ENCODE peak calls at places on chromosomes 5 and 9, in nine cellular contexts. K is GM04503; R is stimulated activated CD8-positive, alpha-beta memory T cell treated with anti-CD3 and anti-CD28 coated beads, Interleukin-7, amount 100 ng/mL, for 24 hours; E is ACHN; Q is brain pericyte; N is stimulated activated CD4-positive, alpha-beta T cell treated with anti-CD3 and anti-CD28 coated beads, Interleukin-12 subunit alpha, Interleukin-12 subunit beta, amount 100 ng/mL, for 4 hours; G is NCI-H524; O is NCI-H1092 treated with DMSO at 0.1 percent for 48 hours; U is CD8-positive, alpha-beta T cell. S is an unnamed sample.

GRCh38 chr5:43041669-43042175 is 1.6 kb upstream of the ANXA2R start:
- DNase-seq in K (no peak), R (no peak), E (peak; percentile 70), Q (peak; percentile 82), N (peak; percentile 60), G (peak; percentile 45), O (peak; percentile 88), U (no peak), S (no peak)

GRCh38 chr5:168404366-168404765 is 81.9 kb upstream of the RARS1 start:
- DNase-seq in K (peak; percentile 79), R (no peak), E (peak; percentile 50), Q (no peak), N (no peak), G (no peak), O (no peak), U (no peak), S (no peak)

GRCh38 chr9:109627042-109627441 is 128.9 kb upstream of the PTPN3 start:
- DNase-seq in K (no peak), R (no peak), E (no peak), Q (no peak), N (no peak), G (no peak), O (no peak), U (no peak), S (no peak)

GRCh38 chr9:100690438-100690837 is 112.6 kb downstream of the CAVIN4 start:
- DNase-seq in K (no peak), R (no peak), E (no peak), Q (no peak), N (no peak), G (no peak), O (no peak), U (no peak), S (no peak)

GRCh38 chr9:98010450-98010849 is 27.3 kb downstream of the ANP32B start:
- DNase-seq in K (no peak), R (no peak), E (peak; percentile 39), Q (no peak), N (no peak), G (no peak), O (no peak), U (no peak), S (no peak)

GRCh38 chr9:90578116-90578815 is 64.4 kb downstream of the DIRAS2 start:
- DNase-seq in K (no peak), R (no peak), E (no peak), Q (no peak), N (no peak), G (no peak), O (no peak), U (no peak), S (no peak)

GRCh38 chr9:133050781-133051180 is 11.0 kb upstream of the CEL start:
- DNase-seq in K (no peak), R (no peak), E (no peak), Q (no peak), N (no peak), G (no peak), O (no peak), U (no peak), S (no peak)

GRCh38 chr5:96962540-96962991 is 26.7 kb downstream of the LNPEP start:
- DNase-seq in K (no peak), R (no peak), E (no peak), Q (no peak), N (no peak), G (no peak), O (no peak), U (peak; percentile 65), S (no peak)

GRCh38 chr9:91162784-91163440 is 198.8 kb downstream of the AUH start:
- DNase-seq in K (no peak), R (no peak), E (peak; percentile 9), Q (no peak), N (no peak), G (no peak), O (no peak), U (peak; percentile 28), S (no peak)

GRCh38 chr9:89274838-89275237 is 36.2 kb upstream of the CKS2 start:
- DNase-seq in K (peak; percentile 96), R (no peak), E (no peak), Q (no peak), N (no peak), G (no peak), O (no peak), U (no peak), S (no peak)

GRCh38 chr9:92747459-92748232 is 17.0 kb downstream of the BICD2 start:
- DNase-seq in K (no peak), R (no peak), E (no peak), Q (no peak), N (no peak), G (peak; percentile 40), O (no peak), U (no peak), S (no peak)

GRCh38 chr5:108661590-108662219 is 86.0 kb upstream of the FER start:
- DNase-seq in K (no peak), R (no peak), E (no peak), Q (peak; percentile 11), N (no peak), G (no peak), O (no peak), U (no peak), S (no peak)

GRCh38 chr9:79477955-79478751 is 93.6 kb upstream of the TLE4 start:
- DNase-seq in K (no peak), R (no peak), E (no peak), Q (no peak), N (no peak), G (no peak), O (peak; percentile 6), U (peak; percentile 53), S (peak; percentile 47)

GRCh38 chr9:3329361-3329760 is 196.4 kb downstream of the RFX3 start:
- DNase-seq in K (no peak), R (no peak), E (no peak), Q (no peak), N (no peak), G (no peak), O (no peak), U (no peak), S (no peak)

GRCh38 chr5:127934791-127935256 is 148.7 kb upstream of the SLC12A2 start:
- DNase-seq in K (peak; percentile 24), R (no peak), E (peak; percentile 72), Q (no peak), N (no peak), G (no peak), O (peak; percentile 73), U (no peak), S (peak; percentile 41)

GRCh38 chr9:15139467-15139866 is 167.5 kb downstream of the TTC39B start:
- DNase-seq in K (no peak), R (no peak), E (no peak), Q (no peak), N (no peak), G (no peak), O (no peak), U (no peak), S (no peak)

GRCh38 chr9:136566899-136567298 is 21.1 kb upstream of the NOTCH1 start:
- DNase-seq in K (no peak), R (no peak), E (no peak), Q (no peak), N (no peak), G (no peak), O (no peak), U (peak; percentile 6), S (no peak)

GRCh38 chr9:34163439-34163838 is 15.4 kb upstream of the UBAP1 start:
- DNase-seq in K (no peak), R (no peak), E (no peak), Q (no peak), N (no peak), G (no peak), O (no peak), U (no peak), S (no peak)

GRCh38 chr5:39605966-39606591 is 181.3 kb upstream of the DAB2 start:
- DNase-seq in K (no peak), R (no peak), E (no peak), Q (no peak), N (no peak), G (no peak), O (no peak), U (no peak), S (no peak)

GRCh38 chr9:75588808-75589207 is 301.7 kb upstream of the PCSK5 start:
- DNase-seq in K (no peak), R (no peak), E (no peak), Q (no peak), N (no peak), G (no peak), O (no peak), U (no peak), S (no peak)

GRCh38 chr5:36978196-36978595 is 101.6 kb downstream of the NIPBL start:
- DNase-seq in K (no peak), R (no peak), E (no peak), Q (no peak), N (no peak), G (no peak), O (no peak), U (no peak), S (no peak)

GRCh38 chr5:2756211-2756746 is 4.8 kb upstream of the IRX2 start:
- DNase-seq in K (no peak), R (no peak), E (peak; percentile 88), Q (no peak), N (no peak), G (peak; percentile 62), O (peak; percentile 31), U (no peak), S (peak; percentile 87)

GRCh38 chr5:14895301-14895700 is 23.7 kb upstream of the ANKH start:
- DNase-seq in K (no peak), R (no peak), E (no peak), Q (no peak), N (no peak), G (no peak), O (no peak), U (no peak), S (no peak)

GRCh38 chr9:128587453-128587852 is 35.1 kb downstream of the SPTAN1 start:
- DNase-seq in K (no peak), R (no peak), E (no peak), Q (no peak), N (peak; percentile 40), G (no peak), O (no peak), U (peak; percentile 61), S (no peak)

GRCh38 chr5:14268236-14268701 is 125.1 kb downstream of the TRIO start:
- DNase-seq in K (peak; percentile 83), R (no peak), E (peak; percentile 61), Q (no peak), N (no peak), G (no peak), O (no peak), U (no peak), S (no peak)

GRCh38 chr5:72525816-72526215 is 18.6 kb upstream of the ZNF366 start:
- DNase-seq in K (peak; percentile 92), R (no peak), E (no peak), Q (no peak), N (no peak), G (no peak), O (no peak), U (no peak), S (no peak)